ENCODE peak calls at places on chromosome 3, in five cellular contexts. One of them, this sample, is unnamed. For H3K27me3, the result is how much of the 10 kb centered on the place peaks cover.

GRCh38 chr3:194327414-194328079 is 23.6 kb downstream of the CPN2 start:
- DNase-seq in tibial nerve: no peak
- DNase-seq in cardiac muscle cell: no peak
- DNase-seq in CD4-positive, alpha-beta memory T cell: peak
- DNase-seq in adrenal gland: no peak
- DNase-seq in this sample: no peak

GRCh38 chr3:113555138-113555537 is 22.8 kb downstream of the SIDT1 start:
- DNase-seq in adrenal gland: no peak
- DNase-seq in CD4-positive, alpha-beta memory T cell: no peak
- DNase-seq in cardiac muscle cell: no peak
- DNase-seq in tibial nerve: no peak
- DNase-seq in this sample: no peak

GRCh38 chr3:124142389-124142970 is 150.6 kb upstream of the ROPN1 start:
- DNase-seq in adrenal gland: no peak
- DNase-seq in cardiac muscle cell: no peak
- DNase-seq in tibial nerve: no peak
- DNase-seq in CD4-positive, alpha-beta memory T cell: no peak
- DNase-seq in this sample: no peak

GRCh38 chr3:4313606-4314308 is 10.6 kb downstream of the SETMAR start:
- DNase-seq in CD4-positive, alpha-beta memory T cell: no peak
- DNase-seq in tibial nerve: no peak
- DNase-seq in cardiac muscle cell: no peak
- DNase-seq in adrenal gland: no peak
- DNase-seq in this sample: no peak

GRCh38 chr3:13543251-13543650 is 5.7 kb upstream of the FBLN2 start:
- DNase-seq in cardiac muscle cell: no peak
- DNase-seq in adrenal gland: no peak
- DNase-seq in tibial nerve: peak
- DNase-seq in CD4-positive, alpha-beta memory T cell: no peak
- DNase-seq in this sample: no peak

GRCh38 chr3:99012051-99012450 is 110.6 kb upstream of the DCBLD2 start:
- DNase-seq in CD4-positive, alpha-beta memory T cell: no peak
- DNase-seq in cardiac muscle cell: no peak
- DNase-seq in tibial nerve: no peak
- DNase-seq in adrenal gland: no peak
- DNase-seq in this sample: no peak

GRCh38 chr3:60086811-60087210 is 1037.0 kb upstream of the CFAP20DC start:
- DNase-seq in tibial nerve: no peak
- DNase-seq in cardiac muscle cell: no peak
- DNase-seq in CD4-positive, alpha-beta memory T cell: peak
- DNase-seq in adrenal gland: no peak
- DNase-seq in this sample: no peak

GRCh38 chr3:46851364-46852328 is 11.6 kb downstream of the MYL3 start:
- DNase-seq in CD4-positive, alpha-beta memory T cell: no peak
- DNase-seq in tibial nerve: no peak
- DNase-seq in cardiac muscle cell: no peak
- DNase-seq in adrenal gland: peak
- DNase-seq in this sample: no peak

GRCh38 chr3:67083277-67083676 is 85.2 kb downstream of the KBTBD8 start:
- DNase-seq in cardiac muscle cell: no peak
- DNase-seq in adrenal gland: no peak
- DNase-seq in tibial nerve: no peak
- DNase-seq in CD4-positive, alpha-beta memory T cell: peak
- DNase-seq in this sample: peak

GRCh38 chr3:130276203-130276803 is 69.2 kb upstream of the COL6A5 start:
- DNase-seq in tibial nerve: no peak
- DNase-seq in cardiac muscle cell: peak
- DNase-seq in adrenal gland: no peak
- DNase-seq in CD4-positive, alpha-beta memory T cell: no peak
- DNase-seq in this sample: no peak

GRCh38 chr3:142613491-142613890 is 17.3 kb downstream of the PLS1 start:
- DNase-seq in tibial nerve: no peak
- DNase-seq in cardiac muscle cell: no peak
- DNase-seq in adrenal gland: no peak
- DNase-seq in CD4-positive, alpha-beta memory T cell: no peak
- DNase-seq in this sample: no peak

GRCh38 chr3:108133858-108134554 is 43.2 kb upstream of the CD47 start:
- DNase-seq in adrenal gland: no peak
- DNase-seq in cardiac muscle cell: no peak
- DNase-seq in CD4-positive, alpha-beta memory T cell: no peak
- DNase-seq in tibial nerve: no peak
- DNase-seq in this sample: no peak

GRCh38 chr3:149374391-149374790 is 3.1 kb downstream of the TM4SF1 start:
- DNase-seq in CD4-positive, alpha-beta memory T cell: no peak
- DNase-seq in tibial nerve: no peak
- DNase-seq in adrenal gland: no peak
- DNase-seq in cardiac muscle cell: no peak
- DNase-seq in this sample: no peak

GRCh38 chr3:134704556-134704955 is 53.7 kb upstream of the KY start:
- DNase-seq in adrenal gland: no peak
- DNase-seq in tibial nerve: no peak
- DNase-seq in CD4-positive, alpha-beta memory T cell: no peak
- DNase-seq in cardiac muscle cell: no peak
- DNase-seq in this sample: no peak

GRCh38 chr3:37999836-38000235 is 9.2 kb downstream of the VILL start:
- DNase-seq in adrenal gland: no peak
- DNase-seq in cardiac muscle cell: no peak
- DNase-seq in CD4-positive, alpha-beta memory T cell: peak
- DNase-seq in tibial nerve: no peak
- DNase-seq in this sample: no peak

GRCh38 chr3:127565711-127566110 is 24.8 kb downstream of the TPRA1 start:
- DNase-seq in tibial nerve: no peak
- DNase-seq in cardiac muscle cell: no peak
- DNase-seq in CD4-positive, alpha-beta memory T cell: no peak
- DNase-seq in adrenal gland: no peak
- DNase-seq in this sample: no peak

GRCh38 chr3:111874177-111874820 is 15.2 kb downstream of the PHLDB2 start:
- DNase-seq in tibial nerve: no peak
- DNase-seq in CD4-positive, alpha-beta memory T cell: no peak
- DNase-seq in adrenal gland: no peak
- DNase-seq in cardiac muscle cell: no peak
- DNase-seq in this sample: no peak

GRCh38 chr3:46564190-46565112 is 1.7 kb downstream of the LRRC2 start:
- DNase-seq in tibial nerve: no peak
- DNase-seq in adrenal gland: no peak
- DNase-seq in CD4-positive, alpha-beta memory T cell: no peak
- DNase-seq in cardiac muscle cell: no peak
- DNase-seq in this sample: no peak

GRCh38 chr3:116423365-116423764 is 21.9 kb downstream of the LSAMP start:
- DNase-seq in cardiac muscle cell: no peak
- DNase-seq in tibial nerve: no peak
- DNase-seq in adrenal gland: no peak
- DNase-seq in CD4-positive, alpha-beta memory T cell: no peak
- DNase-seq in this sample: no peak

GRCh38 chr3:41265011-41265545 is 65.8 kb downstream of the CTNNB1 start:
- DNase-seq in CD4-positive, alpha-beta memory T cell: no peak
- DNase-seq in tibial nerve: no peak
- DNase-seq in adrenal gland: no peak
- DNase-seq in cardiac muscle cell: no peak
- DNase-seq in this sample: no peak

GRCh38 chr3:24639640-24640329 is 145.1 kb upstream of the THRB start:
- DNase-seq in cardiac muscle cell: no peak
- DNase-seq in adrenal gland: no peak
- DNase-seq in CD4-positive, alpha-beta memory T cell: no peak
- DNase-seq in tibial nerve: no peak
- DNase-seq in this sample: no peak

GRCh38 chr3:101530213-101531047 is 17.4 kb upstream of the SENP7 start:
- DNase-seq in CD4-positive, alpha-beta memory T cell: no peak
- DNase-seq in tibial nerve: no peak
- DNase-seq in cardiac muscle cell: no peak
- DNase-seq in adrenal gland: no peak
- DNase-seq in this sample: no peak

GRCh38 chr3:20250786-20251185 is 64.8 kb upstream of the SGO1 start:
- DNase-seq in CD4-positive, alpha-beta memory T cell: no peak
- DNase-seq in adrenal gland: no peak
- DNase-seq in tibial nerve: no peak
- DNase-seq in cardiac muscle cell: no peak
- DNase-seq in this sample: no peak

GRCh38 chr3:17823039-17823438 is 80.6 kb upstream of the TBC1D5 start:
- DNase-seq in adrenal gland: no peak
- DNase-seq in tibial nerve: no peak
- DNase-seq in CD4-positive, alpha-beta memory T cell: no peak
- DNase-seq in cardiac muscle cell: no peak
- DNase-seq in this sample: no peak

GRCh38 chr3:48565591-48566400 is 2.2 kb upstream of the UCN2 start:
- DNase-seq in adrenal gland: no peak
- DNase-seq in CD4-positive, alpha-beta memory T cell: no peak
- DNase-seq in cardiac muscle cell: no peak
- DNase-seq in tibial nerve: no peak
- DNase-seq in this sample: no peak

GRCh38 chr3:156772588-156773206 is 53.5 kb upstream of the LEKR1 start:
- DNase-seq in CD4-positive, alpha-beta memory T cell: no peak
- DNase-seq in cardiac muscle cell: peak
- DNase-seq in adrenal gland: no peak
- DNase-seq in tibial nerve: no peak
- DNase-seq in this sample: no peak

GRCh38 chr3:142366434-142366833 is 81.4 kb downstream of the XRN1 start:
- DNase-seq in tibial nerve: no peak
- DNase-seq in cardiac muscle cell: no peak
- DNase-seq in CD4-positive, alpha-beta memory T cell: no peak
- DNase-seq in adrenal gland: no peak
- DNase-seq in this sample: no peak

DNA sequence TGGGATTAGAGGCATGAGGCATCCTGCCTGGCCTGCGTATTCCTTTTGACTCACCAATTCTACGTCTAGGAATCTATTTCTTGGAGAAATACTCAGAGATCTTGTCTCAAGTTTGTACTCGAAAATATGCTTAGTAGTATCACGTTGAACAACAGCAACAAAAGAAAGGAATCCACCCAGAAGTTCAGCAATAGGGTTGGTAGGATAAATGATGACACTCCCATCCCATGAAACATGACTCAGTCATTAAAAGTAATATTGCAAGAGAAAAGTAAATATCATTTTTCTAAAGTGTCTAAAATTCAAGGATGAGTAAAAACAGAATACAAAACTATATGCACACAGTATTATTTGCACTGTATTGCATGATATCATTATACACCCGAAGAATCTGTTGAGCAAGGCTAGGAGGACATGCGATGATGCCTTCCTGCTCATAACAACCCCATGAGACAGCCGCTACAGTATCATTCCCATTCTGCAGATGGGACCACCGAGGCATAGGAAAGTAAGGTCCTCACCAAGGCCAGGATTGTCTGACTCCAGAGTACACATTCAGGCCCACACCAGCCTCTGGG is 61.5 kb downstream of the SLC6A1 start:
- DNase-seq in CD4-positive, alpha-beta memory T cell: no peak
- DNase-seq in adrenal gland: no peak
- DNase-seq in tibial nerve: no peak
- DNase-seq in cardiac muscle cell: no peak
- DNase-seq in this sample: no peak
- H3K27me3 ChIP-seq in CD4-positive, alpha-beta memory T cell: under half
- H3K27me3 ChIP-seq in adrenal gland: under half
- H3K27me3 ChIP-seq in tibial nerve: under half
- H3K27me3 ChIP-seq in cardiac muscle cell: under half
- H3K27me3 ChIP-seq in this sample: under half

GRCh38 chr3:170419301-170420087 is 826 bp downstream of the CLDN11 start:
- DNase-seq in adrenal gland: no peak
- DNase-seq in tibial nerve: no peak
- DNase-seq in CD4-positive, alpha-beta memory T cell: no peak
- DNase-seq in cardiac muscle cell: peak
- DNase-seq in this sample: no peak
- H3K27me3 ChIP-seq in adrenal gland: under half
- H3K27me3 ChIP-seq in tibial nerve: under half
- H3K27me3 ChIP-seq in CD4-positive, alpha-beta memory T cell: under half
- H3K27me3 ChIP-seq in cardiac muscle cell: under half
- H3K27me3 ChIP-seq in this sample: under half

GRCh38 chr3:71416868-71417267 is 166.7 kb downstream of the FOXP1 start:
- DNase-seq in CD4-positive, alpha-beta memory T cell: peak
- DNase-seq in tibial nerve: no peak
- DNase-seq in adrenal gland: no peak
- DNase-seq in cardiac muscle cell: peak
- DNase-seq in this sample: no peak
- H3K27me3 ChIP-seq in CD4-positive, alpha-beta memory T cell: under half
- H3K27me3 ChIP-seq in tibial nerve: under half
- H3K27me3 ChIP-seq in adrenal gland: under half
- H3K27me3 ChIP-seq in cardiac muscle cell: under half
- H3K27me3 ChIP-seq in this sample: under half

GRCh38 chr3:27715454-27715806 is 6.7 kb downstream of the EOMES start:
- DNase-seq in CD4-positive, alpha-beta memory T cell: no peak
- DNase-seq in cardiac muscle cell: no peak
- DNase-seq in adrenal gland: no peak
- DNase-seq in tibial nerve: no peak
- DNase-seq in this sample: no peak
- H3K27me3 ChIP-seq in CD4-positive, alpha-beta memory T cell: under half
- H3K27me3 ChIP-seq in cardiac muscle cell: half or more
- H3K27me3 ChIP-seq in adrenal gland: half or more
- H3K27me3 ChIP-seq in tibial nerve: half or more
- H3K27me3 ChIP-seq in this sample: under half

This sample was measured in effector memory CD4-positive, alpha-beta T cell.